ENCODE peak calls at places on chromosomes 1 and 21, in eight cellular contexts. M is WERI-Rb-1, W is AG04450, K is sigmoid colon, U is tibial nerve, E is left ventricle myocardium inferior, O is HCT116, V is pancreas. J is an unnamed sample.

GRCh38 chr1:36151845-36152203 is 2.5 kb upstream of the TRAPPC3 start:
- DNase-seq in U (no peak), K (no peak), V (no peak), O (no peak), W (no peak), E (no peak), M (no peak), J (no peak)

GRCh38 chr1:116538527-116538926 is 32.3 kb downstream of the CD58 start:
- DNase-seq in O (peak), E (no peak), U (no peak), V (no peak), W (no peak), K (no peak), M (peak), J (no peak)

GRCh38 chr1:67746299-67746698 is 61.3 kb downstream of the GADD45A start:
- DNase-seq in M (no peak), W (no peak), O (no peak), U (no peak), E (no peak), V (no peak), K (no peak), J (no peak)

GRCh38 chr1:109977657-109978378 is 6.7 kb upstream of the AHCYL1 start:
- DNase-seq in U (peak), O (no peak), K (no peak), M (no peak), V (no peak), E (peak), W (no peak), J (peak)

GRCh38 chr1:196366817-196367495 is 241.3 kb downstream of the KCNT2 start:
- DNase-seq in W (no peak), U (no peak), V (no peak), M (no peak), E (no peak), O (no peak), K (no peak), J (no peak)

GRCh38 chr1:65949933-65950332 is 157.2 kb downstream of the PDE4B start:
- DNase-seq in M (no peak), V (no peak), U (no peak), E (no peak), O (no peak), K (no peak), W (no peak), J (no peak)

GRCh38 chr21:14711287-14711686 is 165.2 kb upstream of the SAMSN1 start:
- DNase-seq in U (no peak), V (no peak), E (no peak), O (no peak), K (no peak), W (no peak), M (no peak), J (no peak)

GRCh38 chr1:38273405-38273804 is 226.8 kb upstream of the POU3F1 start:
- DNase-seq in V (no peak), W (no peak), U (no peak), K (no peak), O (no peak), E (no peak), M (no peak), J (no peak)

GRCh38 chr1:12001996-12002493 is 17.3 kb upstream of the MIIP start:
- DNase-seq in M (no peak), K (no peak), O (peak), W (no peak), U (no peak), E (peak), V (peak), J (no peak)

DNA sequence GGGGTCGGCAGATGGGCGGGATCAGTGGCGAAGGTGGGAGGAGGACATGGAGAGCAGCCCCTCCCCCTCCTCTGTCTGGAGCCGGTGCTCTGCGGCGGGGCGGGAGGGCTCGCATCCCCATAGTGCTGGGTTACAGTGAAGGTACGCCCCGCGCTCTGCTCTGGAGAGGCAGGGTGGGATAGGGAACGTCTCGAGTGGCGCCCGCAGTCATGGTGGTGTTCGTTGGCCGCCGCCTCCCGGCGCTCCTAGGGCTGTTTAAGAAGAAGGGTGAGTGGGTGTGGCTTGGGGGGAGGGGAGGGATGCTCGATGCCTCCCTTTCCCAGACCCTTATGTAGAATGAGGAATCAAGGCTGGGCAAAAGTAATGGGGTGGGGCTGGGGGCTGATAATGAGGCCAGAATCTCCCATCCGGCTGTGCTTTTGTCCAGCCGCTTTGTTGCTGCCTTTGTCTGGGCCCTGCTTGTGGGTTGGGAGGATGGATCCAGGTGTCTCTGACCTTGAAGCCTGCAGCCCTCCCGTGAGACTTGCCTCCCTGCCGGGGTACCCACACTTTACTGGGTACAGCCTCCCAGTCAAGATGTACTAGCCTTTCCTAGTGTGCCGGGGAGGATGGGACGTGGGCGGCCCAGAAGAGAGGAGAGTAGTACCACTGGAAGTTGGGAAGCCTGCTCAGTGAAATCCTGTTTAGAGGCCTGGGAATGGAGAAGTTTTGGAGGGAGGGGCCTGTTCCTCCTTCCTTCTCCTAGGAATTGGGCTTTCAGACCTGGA is 51.4 kb downstream of the YARS1 start:
- DNase-seq in E (no peak), V (no peak), K (no peak), U (no peak), O (no peak), W (no peak), M (no peak), J (no peak)
- H3K4me3 ChIP-seq in E (no peak), V (no peak), K (no peak), U (no peak), O (no peak), W (no peak), M (no peak), J (no peak)

GRCh38 chr1:8858888-8859706 is 19.4 kb downstream of the ENO1 start:
- DNase-seq in M (peak), K (no peak), V (no peak), W (no peak), U (peak), E (no peak), O (no peak), J (peak)
- H3K27ac ChIP-seq in M (peak), K (peak), V (no peak), W (no peak), U (no peak), E (peak), O (peak), J (peak)

GRCh38 chr1:24935615-24936484 is 5.8 kb upstream of the RUNX3 start:
- DNase-seq in E (no peak), W (no peak), V (no peak), O (no peak), K (no peak), M (no peak), U (no peak), J (no peak)

GRCh38 chr1:24935196-24935526 is 5.1 kb upstream of the RUNX3 start:
- DNase-seq in W (no peak), M (no peak), U (no peak), K (peak), O (no peak), V (no peak), E (no peak), J (no peak)

GRCh38 chr1:24933468-24933867 is 3.4 kb upstream of the RUNX3 start:
- DNase-seq in O (no peak), V (no peak), E (no peak), M (no peak), K (peak), W (no peak), U (no peak), J (no peak)

GRCh38 chr1:24932725-24933294 is 2.7 kb upstream of the RUNX3 start:
- DNase-seq in K (no peak), O (no peak), E (no peak), W (no peak), V (no peak), M (no peak), U (no peak), J (no peak)

DNA sequence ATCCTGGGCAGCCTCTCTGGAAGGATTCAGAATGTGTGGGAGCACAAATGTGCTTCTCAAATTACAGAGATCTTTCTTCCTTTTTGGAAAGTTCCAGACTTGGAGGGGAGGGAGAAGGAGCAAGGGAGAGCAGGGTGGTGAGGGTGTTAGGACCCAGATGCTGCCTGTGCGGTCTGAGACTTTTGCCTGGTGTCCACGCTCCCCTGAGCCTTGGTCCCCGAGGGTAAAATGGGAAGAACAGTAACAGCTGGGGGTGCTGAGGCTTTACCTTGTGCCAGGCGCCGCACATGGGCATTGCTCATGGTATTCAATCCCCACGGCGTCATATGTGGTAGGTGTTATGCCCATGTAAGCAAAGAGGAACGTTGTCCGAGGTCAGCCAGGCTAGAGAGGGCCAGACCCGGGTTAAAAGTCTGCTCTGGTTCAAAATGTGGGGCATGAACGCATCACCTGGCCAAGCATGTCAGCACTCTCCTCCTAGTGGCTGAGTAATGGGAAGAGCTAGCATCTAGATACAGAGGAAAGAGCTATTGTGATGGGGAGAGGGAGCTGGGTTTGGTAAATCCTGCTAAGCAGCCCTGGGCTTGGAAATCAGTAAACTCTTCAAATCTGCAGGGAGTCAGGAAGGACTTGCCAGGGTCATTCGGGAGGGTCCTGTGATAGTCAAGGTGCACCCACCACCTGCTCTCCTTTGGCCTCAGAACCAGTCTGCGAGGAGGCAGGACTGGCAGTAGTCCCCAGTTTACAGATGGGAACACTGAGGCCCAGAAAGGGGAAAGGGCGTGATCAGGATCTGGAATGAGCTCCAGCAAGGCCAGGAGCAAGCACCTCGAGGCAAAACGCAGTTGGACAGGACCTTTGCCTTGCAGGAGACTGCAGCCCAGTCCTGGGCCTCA is 4.5 kb upstream of the RUNX3 start:
- DNase-seq in K (peak), W (no peak), E (no peak), V (no peak), O (no peak), U (no peak), M (no peak), J (no peak)
- TF ChIP-seq CTCF in K (no peak), W (no peak), E (no peak), V (no peak), O (no peak), U (no peak), M (no peak), J (no peak)

DNA sequence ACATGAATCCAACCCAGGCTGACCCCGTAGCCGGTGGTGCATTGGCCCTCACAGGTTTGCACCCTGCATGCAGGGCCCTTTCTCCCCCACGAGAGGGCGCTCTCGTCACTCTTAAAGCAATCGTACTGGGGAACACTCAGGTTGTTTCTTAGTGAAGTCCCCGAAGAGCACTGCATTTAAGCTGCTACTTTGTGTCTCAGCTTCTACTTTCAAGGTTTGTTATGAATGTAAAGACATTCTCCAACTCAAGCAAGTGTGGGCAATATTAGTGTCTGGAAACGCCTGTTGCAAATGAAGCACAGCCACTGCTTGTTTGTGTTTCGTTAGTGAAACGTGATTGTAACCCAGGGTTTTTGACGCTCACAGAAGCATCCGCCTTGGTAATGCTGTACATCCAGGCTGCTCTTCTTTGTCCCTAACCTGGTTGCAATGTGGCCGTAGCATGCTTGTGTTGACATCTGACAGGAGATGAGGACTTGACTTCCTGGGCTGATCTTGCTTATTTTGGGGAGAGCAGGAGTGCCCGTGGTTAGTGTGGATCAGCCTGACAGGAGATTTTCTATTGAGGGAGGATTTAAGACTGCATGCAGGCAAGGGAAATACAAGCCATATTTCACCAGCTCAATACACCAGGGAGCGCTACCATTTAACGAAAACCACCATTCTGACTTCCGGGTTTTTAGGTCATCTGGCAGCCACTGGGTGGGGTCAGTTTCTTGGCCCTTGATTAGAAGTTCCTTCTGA is 79.8 kb downstream of the ST6GALNAC3 start:
- DNase-seq in U (peak), V (peak), E (peak), O (peak), W (peak), K (peak), M (peak), J (peak)
- H3K4me3 ChIP-seq in U (peak), V (peak), E (peak), O (no peak), W (no peak), K (peak), M (peak), J (peak)

DNA sequence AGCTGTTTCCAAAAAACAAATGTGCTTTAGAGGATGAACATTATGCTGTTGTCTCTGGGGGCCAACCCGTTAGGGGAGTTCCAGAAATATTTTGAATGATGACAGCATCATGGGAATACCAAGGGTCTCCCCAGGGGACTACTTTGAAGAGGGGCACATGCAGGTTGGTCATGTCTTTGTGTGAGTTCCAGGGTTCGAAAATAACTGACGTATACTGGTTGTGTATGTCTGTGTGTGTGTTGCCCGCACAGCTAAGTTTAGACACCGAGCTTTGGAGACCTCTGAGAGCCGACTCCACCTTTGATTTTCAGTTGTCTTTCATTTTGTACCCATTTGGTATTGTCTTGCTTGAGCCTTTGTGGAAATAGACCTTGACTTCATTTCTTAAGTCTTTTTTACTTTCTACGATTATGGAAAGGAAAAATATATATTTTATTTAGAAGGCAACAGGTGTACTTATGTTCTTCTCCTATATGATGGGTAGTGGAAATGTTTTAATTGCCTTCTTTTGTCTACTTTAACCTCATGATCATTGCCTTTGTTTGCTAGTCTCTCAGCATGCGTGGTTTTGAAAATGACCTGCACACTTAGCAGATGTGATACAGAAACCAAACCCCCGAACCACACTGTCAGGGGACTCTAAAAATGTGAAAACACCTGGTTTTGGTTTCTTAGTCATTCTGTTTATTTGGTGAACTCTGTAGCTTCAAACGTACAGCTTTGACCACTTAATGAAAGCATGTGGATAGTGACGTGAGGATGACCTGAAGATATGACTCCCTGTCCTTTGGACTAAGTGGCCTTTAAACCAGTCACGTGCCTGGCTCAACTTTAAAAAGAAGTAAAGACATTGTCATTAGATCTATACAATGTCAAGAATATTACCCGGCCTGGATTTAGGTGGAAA is 56.5 kb downstream of the GALNT2 start:
- DNase-seq in M (no peak), V (no peak), K (no peak), W (no peak), U (no peak), O (no peak), E (no peak), J (no peak)
- H3K27ac ChIP-seq in M (no peak), V (peak), K (no peak), W (no peak), U (no peak), O (no peak), E (no peak), J (no peak)

DNA sequence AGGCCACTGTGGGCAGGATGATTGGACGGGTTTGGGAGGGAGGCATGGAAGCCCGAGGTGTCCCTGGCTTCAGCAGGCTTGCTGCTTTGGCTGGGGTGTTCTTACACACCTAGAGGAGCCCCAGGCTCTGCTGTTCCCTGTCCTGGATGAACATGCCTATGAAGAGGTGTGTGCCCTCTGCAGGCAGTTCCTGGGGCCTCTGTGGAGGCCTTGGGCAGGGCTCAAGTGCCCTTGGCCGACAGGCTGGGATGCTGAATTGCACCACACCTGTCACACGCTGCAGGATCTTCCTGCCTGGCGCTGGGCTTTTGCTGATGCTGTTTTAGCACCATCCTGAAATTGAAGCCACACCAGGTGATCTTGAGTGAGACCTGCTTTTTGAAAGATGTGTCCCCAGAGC is 415.0 kb upstream of the VAMP3 start:
- DNase-seq in W (no peak), K (no peak), O (no peak), V (no peak), E (no peak), M (no peak), U (no peak), J (no peak)
- TF ChIP-seq CTCF in W (peak), K (no peak), O (no peak), V (no peak), E (no peak), M (no peak), U (no peak), J (no peak)

GRCh38 chr1:113657126-113657525 is 102.2 kb downstream of the PHTF1 start:
- DNase-seq in M (no peak), O (no peak), U (no peak), W (no peak), V (no peak), E (no peak), K (no peak), J (no peak)

GRCh38 chr1:113659010-113659409 is 100.3 kb downstream of the PHTF1 start:
- DNase-seq in M (no peak), K (no peak), V (no peak), O (no peak), U (no peak), W (no peak), E (no peak), J (no peak)

GRCh38 chr1:113654883-113655282 is 104.4 kb downstream of the PHTF1 start:
- DNase-seq in K (no peak), V (no peak), W (no peak), O (no peak), U (no peak), M (no peak), E (no peak), J (no peak)

GRCh38 chr1:113660053-113660452 is 99.2 kb downstream of the PHTF1 start:
- DNase-seq in M (no peak), K (no peak), O (no peak), V (no peak), E (no peak), U (no peak), W (no peak), J (no peak)

GRCh38 chr1:113657556-113658063 is 101.7 kb downstream of the PHTF1 start:
- DNase-seq in O (no peak), U (no peak), V (no peak), W (no peak), E (no peak), M (no peak), K (no peak), J (no peak)
- H3K4me3 ChIP-seq in O (no peak), U (no peak), V (no peak), W (no peak), E (no peak), M (no peak), K (no peak), J (no peak)